ENCODE peak calls at places on chromosomes 12 and 14, in seven cellular contexts. X is HCT116, N is K562, K is T47D, O is SK-N-SH, P is GM12878, E is H1. Q is an unnamed sample.

GRCh38 chr12:114684098-114684869 is at the start of gene TBX3:
- DNase-seq in X (peak; percentile 98), E (peak; percentile 88), N (peak; percentile 90), O (peak; percentile 95), K (peak; percentile 97), P (no peak), Q (peak; percentile 98)

GRCh38 chr12:53660064-53660463 is 15.8 kb downstream of the ATP5MC2 start:
- DNase-seq in X (no peak), K (no peak), N (no peak), E (no peak), P (no peak), O (no peak), Q (no peak)

GRCh38 chr12:1474059-1474537 is 120.3 kb downstream of the FBXL14 start:
- DNase-seq in X (peak; percentile 65), O (no peak), K (no peak), E (no peak), N (no peak), P (no peak), Q (peak; percentile 20)

GRCh38 chr14:105865266-105865903 is 339.0 kb downstream of the TMEM121 start:
- DNase-seq in O (no peak), K (no peak), P (no peak), X (no peak), N (no peak), E (no peak), Q (no peak)

GRCh38 chr12:117380083-117380482 is 18.7 kb upstream of the NOS1 start:
- DNase-seq in X (no peak), P (no peak), E (no peak), N (no peak), K (no peak), O (no peak), Q (no peak)

GRCh38 chr12:120799417-120800045 is 73.9 kb downstream of the ACADS start:
- DNase-seq in X (no peak), E (no peak), K (no peak), P (peak; percentile 28), N (no peak), O (no peak), Q (peak; percentile 63)

GRCh38 chr12:4444031-4444430 is 1.6 kb downstream of the FGF6 start:
- DNase-seq in E (no peak), N (no peak), K (no peak), P (no peak), X (no peak), O (no peak), Q (no peak)

GRCh38 chr12:72089678-72090077 is 151.0 kb downstream of the TPH2 start:
- DNase-seq in N (no peak), X (no peak), O (no peak), E (no peak), K (no peak), P (no peak), Q (no peak)

GRCh38 chr12:16331998-16332397 is 15.4 kb upstream of the MGST1 start:
- DNase-seq in X (no peak), N (no peak), K (no peak), P (no peak), O (no peak), E (no peak), Q (no peak)

GRCh38 chr12:58787021-58787760 is 133.1 kb downstream of the LRIG3 start:
- DNase-seq in X (no peak), N (no peak), O (no peak), P (no peak), K (no peak), E (no peak), Q (no peak)

GRCh38 chr14:100653409-100653808 is 66.2 kb upstream of the BEGAIN start:
- DNase-seq in X (no peak), P (no peak), O (peak; percentile 70), E (no peak), K (no peak), N (peak; percentile 64), Q (no peak)

DNA sequence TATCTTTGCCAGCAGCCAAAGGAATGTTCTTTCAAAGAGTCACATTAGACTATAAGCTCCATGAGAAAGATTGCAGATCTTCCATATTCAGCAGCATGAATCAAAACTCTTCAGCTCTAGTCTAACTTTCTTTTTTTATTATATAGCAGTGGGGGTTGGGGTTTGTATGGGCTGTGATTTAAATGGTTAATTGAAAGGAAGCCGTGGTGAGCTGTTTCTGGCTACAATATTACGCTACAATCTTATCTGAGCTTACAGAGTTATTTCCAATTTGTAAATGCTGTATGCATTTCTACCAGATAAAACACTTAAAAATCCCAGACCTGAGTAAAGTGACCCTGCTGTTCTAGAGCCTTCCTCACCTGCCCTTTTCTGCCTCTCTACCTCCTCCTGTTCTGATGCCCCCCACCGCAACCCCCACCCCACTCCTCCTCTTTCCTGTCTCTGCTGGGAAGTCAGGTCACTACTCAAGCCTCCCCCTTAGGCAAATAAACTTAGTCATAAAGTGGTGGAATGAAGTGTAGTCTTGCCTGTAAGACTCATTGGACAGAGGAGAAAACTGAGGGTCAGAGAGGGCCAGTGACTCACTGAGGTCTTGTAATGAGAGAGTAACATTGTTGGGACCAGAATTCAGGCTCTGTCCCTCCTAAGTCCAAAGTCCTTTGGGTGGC is 1089.5 kb downstream of the BCL11B start:
- DNase-seq in K (no peak), P (no peak), N (no peak), X (no peak), O (no peak), E (no peak), Q (no peak)
- TF ChIP-seq JUND in K (no peak), P (no peak), N (no peak), X (no peak), O (no peak), E (no peak), Q (no peak)

DNA sequence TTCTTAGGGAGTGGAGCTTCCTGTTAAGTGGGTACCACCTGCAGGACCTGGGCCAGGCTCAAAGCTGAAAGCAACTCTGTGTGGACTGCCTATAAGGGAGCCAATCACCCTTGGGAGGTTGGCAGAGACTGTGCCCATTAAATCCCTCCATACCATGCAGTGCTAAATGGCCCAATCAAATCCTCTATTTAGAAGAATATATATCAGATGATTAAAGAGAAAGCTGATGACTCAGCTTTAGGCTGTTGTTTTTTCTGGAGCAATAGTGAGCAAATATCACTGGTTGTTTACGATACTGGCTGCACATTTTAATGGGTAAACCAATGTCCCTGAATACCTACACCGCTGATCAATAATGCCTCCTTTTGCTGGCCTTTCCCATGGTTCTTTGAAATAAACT is 101.3 kb downstream of the TMX1 start:
- DNase-seq in X (no peak), P (no peak), N (no peak), E (no peak), O (no peak), K (no peak), Q (no peak)
- TF ChIP-seq JUND in X (no peak), P (no peak), N (no peak), E (no peak), O (no peak), K (no peak), Q (no peak)

DNA sequence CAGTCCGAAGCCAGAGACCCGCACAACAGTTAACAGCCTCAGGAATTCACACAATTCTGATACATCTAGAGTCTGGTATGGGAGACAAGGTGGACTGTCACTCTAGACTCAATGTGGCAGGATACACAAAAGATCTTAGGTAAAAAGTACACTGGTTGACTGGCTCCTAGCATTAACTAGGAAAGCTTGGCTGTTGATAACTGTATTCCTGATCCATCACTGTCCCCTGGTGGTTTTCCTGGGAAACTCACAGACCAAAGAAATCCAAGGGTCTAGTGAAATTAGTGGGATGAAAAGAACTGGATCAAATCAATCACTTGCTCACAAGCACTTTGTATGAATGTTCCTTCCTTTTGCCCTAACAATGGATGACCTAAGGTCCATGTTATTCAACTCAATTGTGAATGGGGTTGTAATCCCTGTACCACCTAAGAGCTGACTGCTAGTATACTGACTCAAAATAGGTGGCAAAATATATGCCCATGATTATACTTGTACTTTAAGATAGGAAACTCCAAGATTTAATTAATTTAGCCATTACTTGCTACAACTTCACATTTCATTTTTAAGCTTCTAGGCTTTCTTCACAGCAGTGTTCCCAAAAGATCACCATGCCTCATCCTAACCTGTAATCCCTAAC is 14.0 kb downstream of the NPC2 start:
- DNase-seq in O (peak; percentile 67), N (no peak), K (no peak), P (no peak), E (no peak), X (no peak), Q (peak; percentile 13)
- TF ChIP-seq JUND in O (no peak), N (no peak), K (no peak), P (no peak), E (no peak), X (no peak), Q (no peak)

GRCh38 chr12:81835783-81836182 is 76.6 kb upstream of the PPFIA2 start:
- DNase-seq in N (no peak), E (no peak), K (no peak), O (no peak), X (no peak), P (no peak), Q (no peak)
- TF ChIP-seq JUND in N (no peak), E (no peak), K (no peak), O (no peak), X (no peak), P (no peak), Q (no peak)

GRCh38 chr14:103391048-103391447 is 5.8 kb downstream of the MARK3 start:
- DNase-seq in P (no peak), N (peak; percentile 19), X (peak; percentile 48), O (peak; percentile 61), E (no peak), K (no peak), Q (peak; percentile 44)
- TF ChIP-seq JUND in P (no peak), N (no peak), X (no peak), O (no peak), E (no peak), K (no peak), Q (no peak)

DNA sequence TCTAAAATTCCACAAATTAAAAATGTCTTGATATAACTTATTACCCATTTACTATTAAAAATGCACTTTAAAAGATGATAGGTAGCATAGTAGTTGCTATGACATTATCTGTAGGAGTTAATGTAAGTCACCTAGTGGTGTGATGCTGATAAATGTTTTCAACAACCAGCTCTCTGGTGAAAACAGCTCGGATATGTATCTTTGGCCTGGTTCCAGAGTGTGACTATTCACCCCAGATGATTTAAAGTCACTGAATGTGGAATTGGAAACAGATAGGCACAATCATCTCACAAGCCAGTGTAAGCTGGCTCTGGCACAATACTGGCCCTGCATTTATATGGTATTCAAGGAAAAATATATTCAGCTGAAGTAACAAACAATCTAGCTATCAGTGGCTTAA is 9.2 kb upstream of the CCDC196 start:
- DNase-seq in P (no peak), X (no peak), N (peak; percentile 26), K (no peak), E (no peak), O (peak; percentile 52), Q (no peak)
- TF ChIP-seq JUND in P (no peak), X (no peak), N (peak; percentile 51), K (no peak), E (no peak), O (peak; percentile 6), Q (no peak)

DNA sequence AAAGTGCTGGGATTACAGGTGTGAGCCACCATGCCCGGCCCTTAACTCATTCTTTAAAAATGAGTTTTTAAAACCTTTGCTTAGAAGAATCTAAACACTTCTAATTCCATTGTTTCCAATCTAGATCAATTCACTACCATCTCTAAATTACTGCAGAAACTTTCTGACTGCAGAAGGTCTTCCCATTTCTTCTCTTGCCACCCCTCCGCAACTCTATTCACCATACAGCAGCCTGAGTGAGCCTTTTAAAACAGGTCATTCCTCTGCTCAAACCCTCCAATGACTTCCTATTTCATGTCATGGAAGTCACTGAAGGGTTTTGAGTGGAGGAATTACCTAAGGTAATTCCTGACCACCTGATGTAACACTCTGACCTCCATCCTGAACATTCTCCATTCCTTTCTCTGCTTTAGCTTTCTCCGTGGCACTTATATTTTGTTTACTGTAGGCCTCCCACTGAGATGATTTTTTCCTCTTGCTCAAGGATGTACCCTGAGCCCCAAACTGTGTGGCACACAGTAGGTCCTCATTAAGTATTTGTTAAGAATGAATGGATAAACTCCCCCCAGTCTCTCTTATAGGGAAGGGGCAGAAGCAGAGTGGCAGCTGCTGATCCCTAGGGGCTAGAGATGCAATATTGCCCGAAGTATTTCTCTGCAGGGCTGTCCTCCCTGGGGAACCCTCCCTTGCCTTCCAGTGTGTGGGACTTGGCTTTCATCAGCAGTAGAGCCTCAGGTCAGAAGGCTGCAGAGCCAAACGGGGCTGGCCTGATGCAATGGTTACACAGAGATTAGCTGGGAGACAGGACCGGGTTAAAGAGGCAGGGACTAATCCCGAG is 1.2 kb downstream of the DDIT3 start:
- DNase-seq in N (no peak), O (no peak), P (no peak), E (no peak), X (no peak), K (no peak), Q (peak; percentile 60)
- TF ChIP-seq JUND in N (no peak), O (no peak), P (no peak), E (no peak), X (no peak), K (no peak), Q (no peak)

Q was measured in HepG2.